ENCODE peak calls at places on chromosomes 6 and 20, in nine cellular contexts. L is activated T-cell treated with anti-CD3 and anti-CD28 coated beads, Interleukin-2, amount 50 U/mL, for 24 hours; P is neural crest cell; T is stimulated activated CD4-positive, alpha-beta T cell treated with anti-CD3 and anti-CD28 coated beads, Interleukin-15, amount 100 ng/mL, for 24 hours; D is MV-4-11; O is T1000; W is activated CD8-positive, alpha-beta memory T cell treated with anti-CD3 and anti-CD28 coated beads, Interleukin-2, amount 50 U/mL, for 4 hours; E is HEK293T; K is kidney tubule cell. J is an unnamed sample.

GRCh38 chr6:75363304-75363703 is 78.7 kb upstream of the TMEM30A start:
- DNase-seq in L (no peak), P (no peak), T (no peak), D (no peak), O (no peak), W (no peak), E (no peak), K (no peak), J (no peak)

GRCh38 chr6:101404767-101405166 is 11.3 kb downstream of the GRIK2 start:
- DNase-seq in L (no peak), P (no peak), T (no peak), D (no peak), O (no peak), W (no peak), E (no peak), K (no peak), J (peak)

GRCh38 chr6:43096451-43097097 is 20.5 kb downstream of the PTK7 start:
- DNase-seq in L (no peak), P (peak), T (no peak), D (no peak), O (peak), W (no peak), E (no peak), K (peak), J (no peak)

GRCh38 chr6:16739329-16739801 is 21.9 kb downstream of the ATXN1 start:
- DNase-seq in L (no peak), P (no peak), T (no peak), D (no peak), O (no peak), W (no peak), E (no peak), K (peak), J (no peak)

GRCh38 chr6:138410048-138410735 is 6.2 kb downstream of the HEBP2 start:
- DNase-seq in L (no peak), P (no peak), T (no peak), D (peak), O (no peak), W (no peak), E (no peak), K (peak), J (no peak)

GRCh38 chr20:17676942-17677341 is 5.1 kb downstream of the RRBP1 start:
- DNase-seq in L (no peak), P (no peak), T (no peak), D (no peak), O (no peak), W (no peak), E (no peak), K (no peak), J (no peak)

GRCh38 chr20:47452736-47453161 is 48.9 kb upstream of the NCOA3 start:
- DNase-seq in L (no peak), P (no peak), T (no peak), D (no peak), O (no peak), W (no peak), E (no peak), K (no peak), J (no peak)

GRCh38 chr6:142489722-142490610 is 188.2 kb downstream of the ADGRG6 start:
- DNase-seq in L (no peak), P (no peak), T (no peak), D (no peak), O (no peak), W (no peak), E (no peak), K (peak), J (no peak)

GRCh38 chr20:39534846-39535245 is 572.7 kb downstream of the DHX35 start:
- DNase-seq in L (no peak), P (no peak), T (no peak), D (no peak), O (no peak), W (no peak), E (no peak), K (no peak), J (no peak)

GRCh38 chr20:13877789-13878188 is 93.0 kb downstream of the NDUFAF5 start:
- DNase-seq in L (no peak), P (no peak), T (no peak), D (no peak), O (no peak), W (no peak), E (no peak), K (no peak), J (no peak)

GRCh38 chr6:44478158-44478557 is 90.7 kb downstream of the CDC5L start:
- DNase-seq in L (no peak), P (no peak), T (no peak), D (peak), O (no peak), W (no peak), E (no peak), K (no peak), J (no peak)

GRCh38 chr6:21271431-21272155 is 322.0 kb upstream of the SOX4 start:
- DNase-seq in L (no peak), P (no peak), T (no peak), D (no peak), O (no peak), W (no peak), E (no peak), K (no peak), J (peak)

GRCh38 chr20:38997622-38998021 is 35.5 kb downstream of the DHX35 start:
- DNase-seq in L (peak), P (no peak), T (peak), D (peak), O (no peak), W (peak), E (no peak), K (no peak), J (no peak)

GRCh38 chr20:36377348-36378326 is 71.5 kb downstream of the DLGAP4 start:
- DNase-seq in L (no peak), P (no peak), T (no peak), D (no peak), O (no peak), W (no peak), E (no peak), K (no peak), J (no peak)

GRCh38 chr20:23659989-23660837 is 22.5 kb upstream of the CST3 start:
- DNase-seq in L (no peak), P (no peak), T (no peak), D (no peak), O (no peak), W (no peak), E (peak), K (peak), J (no peak)

GRCh38 chr20:24694727-24695528 is 225.5 kb downstream of the SYNDIG1 start:
- DNase-seq in L (no peak), P (no peak), T (no peak), D (no peak), O (no peak), W (no peak), E (no peak), K (no peak), J (no peak)

GRCh38 chr6:84967389-84967788 is 203.0 kb upstream of the TBX18 start:
- DNase-seq in L (no peak), P (peak), T (no peak), D (no peak), O (no peak), W (no peak), E (peak), K (peak), J (peak)

GRCh38 chr6:160088069-160088773 is 33.4 kb upstream of the SLC22A1 start:
- DNase-seq in L (no peak), P (peak), T (peak), D (no peak), O (peak), W (no peak), E (peak), K (peak), J (peak)

GRCh38 chr6:86255973-86256372 is 613.3 kb upstream of the SYNCRIP start:
- DNase-seq in L (no peak), P (no peak), T (no peak), D (no peak), O (no peak), W (no peak), E (no peak), K (no peak), J (no peak)

GRCh38 chr6:10230533-10230932 is 184.3 kb downstream of the TFAP2A start:
- DNase-seq in L (no peak), P (no peak), T (no peak), D (no peak), O (no peak), W (no peak), E (no peak), K (no peak), J (no peak)

GRCh38 chr6:12060780-12061619 is 48.9 kb downstream of the HIVEP1 start:
- DNase-seq in L (peak), P (peak), T (peak), D (peak), O (no peak), W (peak), E (no peak), K (peak), J (peak)

GRCh38 chr20:38165966-38166706 is 1.1 kb upstream of the TGM2 start:
- DNase-seq in L (no peak), P (no peak), T (no peak), D (no peak), O (no peak), W (no peak), E (no peak), K (no peak), J (no peak)

GRCh38 chr6:3740551-3741476 is 10.7 kb downstream of the PXDC1 start:
- DNase-seq in L (no peak), P (no peak), T (no peak), D (no peak), O (no peak), W (no peak), E (no peak), K (no peak), J (no peak)

GRCh38 chr20:4925842-4926530 is 75.3 kb downstream of the SLC23A2 start:
- DNase-seq in L (no peak), P (no peak), T (no peak), D (no peak), O (no peak), W (no peak), E (no peak), K (peak), J (no peak)

GRCh38 chr6:153790048-153790447 is 249.0 kb upstream of the OPRM1 start:
- DNase-seq in L (no peak), P (no peak), T (no peak), D (peak), O (peak), W (no peak), E (peak), K (peak), J (no peak)

GRCh38 chr6:32968093-32968769 is at the start of gene BRD2:
- DNase-seq in L (peak), P (peak), T (peak), D (peak), O (peak), W (peak), E (peak), K (peak), J (peak)

GRCh38 chr6:61640463-61640862 is 645.6 kb downstream of the KHDRBS2 start:
- DNase-seq in L (no peak), P (no peak), T (no peak), D (no peak), O (no peak), W (no peak), E (no peak), K (no peak), J (no peak)

GRCh38 chr20:20363449-20364015 is 4.4 kb upstream of the INSM1 start:
- DNase-seq in L (peak), P (peak), T (peak), D (no peak), O (no peak), W (no peak), E (no peak), K (no peak), J (peak)

GRCh38 chr6:126650931-126651330 is 311.0 kb downstream of the CENPW start:
- DNase-seq in L (no peak), P (no peak), T (no peak), D (no peak), O (no peak), W (no peak), E (no peak), K (no peak), J (no peak)

GRCh38 chr6:94636780-94637385 is 940.5 kb upstream of the MANEA start:
- DNase-seq in L (no peak), P (no peak), T (no peak), D (no peak), O (no peak), W (no peak), E (peak), K (peak), J (peak)

GRCh38 chr6:136927313-136927712 is 5.2 kb downstream of the SLC35D3 start:
- DNase-seq in L (peak), P (no peak), T (peak), D (no peak), O (no peak), W (no peak), E (peak), K (peak), J (peak)

GRCh38 chr6:40344566-40345185 is 242.5 kb downstream of the LRFN2 start:
- DNase-seq in L (peak), P (no peak), T (no peak), D (no peak), O (no peak), W (no peak), E (no peak), K (no peak), J (no peak)

GRCh38 chr20:25750765-25751696 is 54.4 kb upstream of the ZNF337 start:
- DNase-seq in L (peak), P (no peak), T (peak), D (no peak), O (no peak), W (peak), E (peak), K (peak), J (no peak)

GRCh38 chr6:31272431-31272830 is 539 bp upstream of the HLA-C start:
- DNase-seq in L (no peak), P (no peak), T (peak), D (no peak), O (no peak), W (no peak), E (no peak), K (peak), J (no peak)

GRCh38 chr20:23304616-23305015 is 46.0 kb upstream of the NXT1 start:
- DNase-seq in L (no peak), P (no peak), T (no peak), D (no peak), O (no peak), W (no peak), E (no peak), K (no peak), J (no peak)

GRCh38 chr6:37643851-37644672 is 53.6 kb downstream of the MDGA1 start:
- DNase-seq in L (no peak), P (no peak), T (no peak), D (peak), O (no peak), W (peak), E (no peak), K (no peak), J (no peak)

J was measured in SK-N-DZ.